ENCODE peak calls at places on chromosomes 11 and 22, in six cellular contexts. U is sigmoid colon, W is thyroid gland, J is HCT116, A is esophagus muscularis mucosa, I is transverse colon. Q is an unnamed sample.

GRCh38 chr22:41447435-41448188 is 1.0 kb upstream of the TOB2 start:
- DNase-seq in U (peak), W (peak), J (no peak), A (no peak), I (peak), Q (no peak)

GRCh38 chr11:13278620-13279486 is 1.3 kb downstream of the BMAL1 start:
- DNase-seq in U (no peak), W (peak), J (no peak), A (no peak), I (peak), Q (peak)

GRCh38 chr11:30775123-30775522 is 189.0 kb upstream of the MPPED2 start:
- DNase-seq in U (no peak), W (no peak), J (no peak), A (no peak), I (no peak), Q (no peak)

GRCh38 chr11:9972917-9973504 is 309.1 kb downstream of the SWAP70 start:
- DNase-seq in U (no peak), W (peak), J (peak), A (no peak), I (no peak), Q (peak)

GRCh38 chr22:31929126-31929928 is 15.0 kb upstream of the YWHAH start:
- DNase-seq in U (no peak), W (no peak), J (no peak), A (no peak), I (no peak), Q (no peak)

GRCh38 chr11:71356904-71357303 is 91.3 kb downstream of the DHCR7 start:
- DNase-seq in U (no peak), W (no peak), J (no peak), A (no peak), I (no peak), Q (no peak)

GRCh38 chr11:33620423-33621120 is 80.1 kb downstream of the C11orf91 start:
- DNase-seq in U (no peak), W (peak), J (no peak), A (no peak), I (no peak), Q (no peak)

GRCh38 chr22:41310336-41310735 is 9.0 kb downstream of the ZC3H7B start:
- DNase-seq in U (no peak), W (peak), J (no peak), A (no peak), I (no peak), Q (no peak)

GRCh38 chr22:29154364-29155048 is 51.2 kb upstream of the EMID1 start:
- DNase-seq in U (peak), W (peak), J (peak), A (no peak), I (peak), Q (peak)

GRCh38 chr22:23243006-23243573 is 62.8 kb downstream of the BCR start:
- DNase-seq in U (no peak), W (peak), J (no peak), A (no peak), I (no peak), Q (no peak)

GRCh38 chr11:106872246-106872645 is 146.0 kb downstream of the GUCY1A2 start:
- DNase-seq in U (no peak), W (no peak), J (no peak), A (no peak), I (no peak), Q (no peak)

GRCh38 chr11:15826826-15827225 is 529.5 kb downstream of the SOX6 start:
- DNase-seq in U (no peak), W (peak), J (peak), A (peak), I (peak), Q (no peak)

GRCh38 chr11:46291441-46292143 is 14.1 kb downstream of the CREB3L1 start:
- DNase-seq in U (peak), W (no peak), J (no peak), A (no peak), I (no peak), Q (no peak)

GRCh38 chr11:25566298-25567200 is 765.4 kb upstream of the ANO3 start:
- DNase-seq in U (peak), W (peak), J (no peak), A (no peak), I (no peak), Q (no peak)

GRCh38 chr11:44632466-44633123 is 67.1 kb downstream of the CD82 start:
- DNase-seq in U (peak), W (no peak), J (peak), A (peak), I (peak), Q (no peak)

GRCh38 chr11:119423459-119424254 is 685 bp upstream of the THY1 start:
- DNase-seq in U (no peak), W (no peak), J (no peak), A (no peak), I (no peak), Q (no peak)

GRCh38 chr22:43891360-43892182 is at the start of gene PNPLA5:
- DNase-seq in U (no peak), W (no peak), J (no peak), A (no peak), I (no peak), Q (no peak)

GRCh38 chr11:15852179-15852578 is 504.2 kb downstream of the SOX6 start:
- DNase-seq in U (no peak), W (no peak), J (peak), A (no peak), I (peak), Q (no peak)

GRCh38 chr11:66081505-66081904 is 11.4 kb downstream of the PACS1 start:
- DNase-seq in U (peak), W (peak), J (no peak), A (no peak), I (peak), Q (peak)

GRCh38 chr11:2586091-2586792 is 113.6 kb downstream of the KCNQ1OT1 start:
- DNase-seq in U (peak), W (peak), J (no peak), A (peak), I (peak), Q (peak)

GRCh38 chr11:61477126-61477525 is 31.4 kb upstream of the LRRC10B start:
- DNase-seq in U (no peak), W (no peak), J (no peak), A (no peak), I (no peak), Q (no peak)

GRCh38 chr11:16604784-16605439 is 133.5 kb upstream of the C11orf58 start:
- DNase-seq in U (peak), W (peak), J (no peak), A (no peak), I (peak), Q (no peak)

GRCh38 chr11:100563541-100564280 is 123.4 kb upstream of the ARHGAP42 start:
- DNase-seq in U (no peak), W (no peak), J (no peak), A (no peak), I (no peak), Q (no peak)

GRCh38 chr11:17244046-17244445 is 32.5 kb upstream of the NUCB2 start:
- DNase-seq in U (no peak), W (no peak), J (no peak), A (no peak), I (no peak), Q (no peak)

GRCh38 chr11:121802542-121802941 is 313.5 kb downstream of the BLID start:
- DNase-seq in U (peak), W (no peak), J (no peak), A (no peak), I (peak), Q (no peak)

GRCh38 chr22:29626497-29627195 is 23.2 kb downstream of the NF2 start:
- DNase-seq in U (no peak), W (no peak), J (no peak), A (no peak), I (no peak), Q (no peak)

GRCh38 chr22:45425531-45426265 is 12.2 kb downstream of the RIBC2 start:
- DNase-seq in U (no peak), W (no peak), J (no peak), A (no peak), I (no peak), Q (no peak)

GRCh38 chr11:86990079-86990478 is 34.9 kb upstream of the FZD4 start:
- DNase-seq in U (no peak), W (no peak), J (no peak), A (no peak), I (no peak), Q (no peak)

GRCh38 chr11:133164986-133165385 is 367.3 kb downstream of the OPCML start:
- DNase-seq in U (no peak), W (no peak), J (no peak), A (no peak), I (no peak), Q (no peak)

GRCh38 chr11:2325719-2326118 is 23.9 kb downstream of the TSPAN32 start:
- DNase-seq in U (no peak), W (peak), J (no peak), A (no peak), I (no peak), Q (no peak)

GRCh38 chr22:31944700-31945477 is 554 bp downstream of the YWHAH start:
- DNase-seq in U (peak), W (no peak), J (no peak), A (no peak), I (peak), Q (peak)

GRCh38 chr11:118060879-118061278 is 16.0 kb upstream of the TMPRSS4 start:
- DNase-seq in U (peak), W (no peak), J (no peak), A (no peak), I (peak), Q (no peak)

GRCh38 chr11:55942785-55943392 is 6.7 kb upstream of the OR5I1 start:
- DNase-seq in U (no peak), W (no peak), J (peak), A (no peak), I (no peak), Q (no peak)

GRCh38 chr22:21080435-21081137 is 34.8 kb downstream of the LRRC74B start:
- DNase-seq in U (no peak), W (no peak), J (no peak), A (no peak), I (no peak), Q (no peak)

GRCh38 chr11:130601141-130601540 is 152.7 kb downstream of the ADAMTS15 start:
- DNase-seq in U (peak), W (peak), J (no peak), A (peak), I (peak), Q (no peak)

GRCh38 chr11:28071305-28071704 is 36.7 kb downstream of the KIF18A start:
- DNase-seq in U (no peak), W (no peak), J (no peak), A (no peak), I (no peak), Q (no peak)

GRCh38 chr11:66353762-66354161 is 6.3 kb upstream of the B4GAT1 start:
- DNase-seq in U (no peak), W (no peak), J (no peak), A (no peak), I (no peak), Q (no peak)

GRCh38 chr11:5336331-5336730 is 7.0 kb downstream of the OR51B5 start:
- DNase-seq in U (no peak), W (no peak), J (no peak), A (no peak), I (no peak), Q (no peak)
- TF ChIP-seq POLR2A in U (no peak), W (no peak), J (no peak), A (no peak), I (no peak), Q (no peak)

DNA sequence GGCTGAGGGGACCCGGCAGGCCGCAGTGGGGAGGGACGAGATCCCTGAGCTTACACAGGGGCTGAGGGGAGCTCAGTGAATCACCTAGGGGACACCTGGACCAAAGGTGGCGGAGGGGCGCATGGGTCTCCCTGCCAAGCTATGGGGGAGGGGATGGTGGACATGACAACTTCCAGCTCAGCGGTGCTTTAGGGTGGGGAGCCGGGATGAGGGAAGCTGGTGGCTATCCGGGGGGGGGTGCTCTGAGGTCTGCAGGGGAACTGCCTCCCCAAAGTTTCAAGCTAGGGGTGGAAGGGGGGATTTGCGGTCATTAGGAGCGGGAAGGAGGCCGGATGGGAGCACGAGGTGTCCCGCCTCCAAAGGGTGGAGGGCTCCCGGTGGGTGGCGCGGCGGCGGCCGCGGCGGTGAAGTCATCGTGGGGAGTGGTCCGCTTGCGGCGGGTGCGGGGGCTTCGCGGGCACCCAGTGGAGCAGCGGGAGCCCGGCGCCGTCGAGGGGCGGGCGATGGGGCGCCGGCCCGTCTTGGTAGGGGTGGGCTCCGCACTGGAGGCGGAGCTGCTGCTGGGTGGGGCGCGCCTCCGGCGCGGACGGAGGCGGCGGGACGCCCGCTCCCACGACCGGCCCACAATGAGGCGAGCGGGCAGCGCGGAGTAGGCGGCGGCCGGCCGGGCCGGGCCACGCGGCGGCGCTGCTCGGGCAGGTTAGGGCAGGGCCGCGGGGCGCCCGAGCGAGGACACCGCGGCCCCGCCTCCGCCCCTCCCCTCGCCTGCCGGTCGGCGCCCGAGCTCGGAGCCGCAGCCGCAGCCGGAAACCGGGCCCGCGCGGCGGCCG is at the start of gene MICALL1:
- DNase-seq in U (peak), W (peak), J (no peak), A (no peak), I (peak), Q (peak)
- TF ChIP-seq POLR2A in U (no peak), W (peak), J (no peak), A (no peak), I (no peak), Q (no peak)

GRCh38 chr11:64268028-64268686 is 16.3 kb downstream of the BAD start:
- DNase-seq in U (no peak), W (no peak), J (no peak), A (no peak), I (no peak), Q (no peak)
- TF ChIP-seq POLR2A in U (no peak), W (no peak), J (no peak), A (no peak), I (no peak), Q (no peak)

DNA sequence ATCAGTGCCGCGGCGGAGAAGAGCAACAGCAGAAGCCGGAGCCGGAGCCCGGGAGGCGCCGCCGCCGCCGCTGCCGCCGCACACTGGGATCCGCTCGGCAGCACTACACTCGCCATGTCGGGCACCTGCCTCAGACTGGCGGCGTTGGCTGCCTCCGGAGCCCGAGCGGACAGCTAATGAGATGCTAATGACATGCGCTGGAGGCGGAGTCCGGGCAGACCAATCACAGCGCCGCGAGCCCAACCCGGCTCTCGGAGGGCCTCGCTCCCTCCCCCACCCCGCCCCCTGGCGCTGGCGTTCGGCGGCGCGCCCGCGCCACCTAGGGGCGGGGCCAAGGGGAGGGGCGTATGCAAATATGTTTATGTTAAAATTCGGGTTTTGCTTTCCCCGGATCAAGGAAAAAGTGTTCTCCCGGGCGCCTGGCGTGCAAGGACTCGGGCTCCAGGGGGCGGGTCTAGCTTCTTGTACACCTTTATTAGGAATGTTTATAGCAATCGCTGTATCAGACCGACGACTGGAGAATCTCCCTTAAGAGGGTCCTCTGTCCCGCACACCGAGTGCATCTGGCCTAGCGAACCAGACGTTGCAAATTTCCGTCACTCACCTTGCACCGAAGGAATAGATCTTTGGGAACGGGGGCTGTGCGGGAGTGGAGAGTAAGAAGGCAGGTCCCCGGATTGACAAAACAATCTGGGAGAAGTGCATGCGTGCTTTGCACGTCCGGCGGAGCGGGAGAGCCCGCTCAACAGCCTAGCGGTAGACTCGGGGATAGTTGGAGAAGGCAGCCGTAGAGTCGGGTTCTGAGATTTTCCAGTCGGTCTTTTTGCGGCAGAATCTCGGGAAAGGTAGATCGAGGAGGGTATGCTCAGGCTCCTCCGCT is at the start of gene CADM1:
- DNase-seq in U (peak), W (peak), J (no peak), A (no peak), I (peak), Q (peak)
- TF ChIP-seq POLR2A in U (peak), W (peak), J (no peak), A (peak), I (peak), Q (peak)

GRCh38 chr11:125192717-125193116 is 28.2 kb downstream of the PKNOX2 start:
- DNase-seq in U (no peak), W (no peak), J (no peak), A (no peak), I (no peak), Q (no peak)

GRCh38 chr11:125193158-125193557 is 28.6 kb downstream of the PKNOX2 start:
- DNase-seq in U (no peak), W (no peak), J (no peak), A (no peak), I (no peak), Q (no peak)

GRCh38 chr11:125188021-125188420 is 23.5 kb downstream of the PKNOX2 start:
- DNase-seq in U (no peak), W (no peak), J (no peak), A (no peak), I (no peak), Q (no peak)

GRCh38 chr11:125190549-125190948 is 26.0 kb downstream of the PKNOX2 start:
- DNase-seq in U (no peak), W (no peak), J (no peak), A (no peak), I (no peak), Q (no peak)

DNA sequence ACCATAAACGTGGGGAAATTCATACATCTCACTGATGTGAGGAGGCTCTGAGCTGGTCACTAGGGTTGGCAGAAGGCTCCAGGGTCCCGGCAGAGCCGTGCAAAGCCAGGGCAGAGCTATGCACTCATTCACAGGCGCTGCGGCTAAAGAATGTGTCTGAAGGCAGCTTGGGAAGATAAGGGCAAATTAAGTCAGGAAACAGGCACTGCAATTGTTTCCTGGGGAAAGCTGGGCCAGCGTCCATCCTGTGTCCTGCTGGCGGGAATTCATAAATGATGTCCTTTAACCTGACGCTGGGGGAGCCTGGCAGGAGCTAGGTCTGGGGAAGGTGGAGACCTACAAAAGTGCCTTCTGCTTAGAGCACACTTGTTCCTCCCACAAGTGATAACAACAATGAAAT is 27.6 kb downstream of the PKNOX2 start:
- DNase-seq in U (no peak), W (no peak), J (no peak), A (no peak), I (no peak), Q (no peak)
- TF ChIP-seq POLR2A in U (no peak), W (no peak), J (no peak), A (no peak), I (no peak), Q (no peak)